ENCODE peak calls at places on chromosomes 16 and 17, in eight cellular contexts. One of them, this sample, is unnamed.

GRCh38 chr17:45149037-45149668 is 878 bp downstream of the HEXIM1 start:
- DNase-seq in ascending aorta: no peak
- DNase-seq in uterus: peak; percentile 87
- DNase-seq in heart left ventricle: peak; percentile 90
- DNase-seq in GM23338: peak; percentile 93
- DNase-seq in IMR-90: peak; percentile 78
- DNase-seq in RWPE2: peak; percentile 88
- DNase-seq in CD8-positive, alpha-beta T cell: peak; percentile 52
- DNase-seq in this sample: peak; percentile 91

GRCh38 chr17:82302498-82302963 is 14.9 kb downstream of the CD7 start:
- DNase-seq in ascending aorta: no peak
- DNase-seq in uterus: no peak
- DNase-seq in heart left ventricle: no peak
- DNase-seq in GM23338: no peak
- DNase-seq in IMR-90: no peak
- DNase-seq in RWPE2: peak; percentile 63
- DNase-seq in CD8-positive, alpha-beta T cell: no peak
- DNase-seq in this sample: no peak

GRCh38 chr16:56789360-56789759 is 59.4 kb downstream of the NUP93 start:
- DNase-seq in ascending aorta: no peak
- DNase-seq in uterus: peak; percentile 24
- DNase-seq in heart left ventricle: peak; percentile 19
- DNase-seq in GM23338: no peak
- DNase-seq in IMR-90: peak; percentile 60
- DNase-seq in RWPE2: no peak
- DNase-seq in CD8-positive, alpha-beta T cell: peak; percentile 5
- DNase-seq in this sample: no peak

GRCh38 chr17:42548070-42548837 is 4.5 kb upstream of the HSD17B1 start:
- DNase-seq in ascending aorta: no peak
- DNase-seq in uterus: peak; percentile 51
- DNase-seq in heart left ventricle: peak; percentile 45
- DNase-seq in GM23338: peak; percentile 98
- DNase-seq in IMR-90: no peak
- DNase-seq in RWPE2: peak; percentile 89
- DNase-seq in CD8-positive, alpha-beta T cell: peak; percentile 55
- DNase-seq in this sample: no peak

GRCh38 chr16:49022351-49022963 is 259.2 kb downstream of the CBLN1 start:
- DNase-seq in ascending aorta: no peak
- DNase-seq in uterus: no peak
- DNase-seq in heart left ventricle: no peak
- DNase-seq in GM23338: peak; percentile 31
- DNase-seq in IMR-90: no peak
- DNase-seq in RWPE2: peak; percentile 71
- DNase-seq in CD8-positive, alpha-beta T cell: no peak
- DNase-seq in this sample: no peak

GRCh38 chr16:87654826-87655225 is 52.5 kb downstream of the JPH3 start:
- DNase-seq in ascending aorta: no peak
- DNase-seq in uterus: no peak
- DNase-seq in heart left ventricle: no peak
- DNase-seq in GM23338: no peak
- DNase-seq in IMR-90: no peak
- DNase-seq in RWPE2: no peak
- DNase-seq in CD8-positive, alpha-beta T cell: no peak
- DNase-seq in this sample: no peak

GRCh38 chr16:22624038-22624656 is 113.5 kb downstream of the NPIPB5 start:
- DNase-seq in ascending aorta: no peak
- DNase-seq in uterus: no peak
- DNase-seq in heart left ventricle: no peak
- DNase-seq in GM23338: no peak
- DNase-seq in IMR-90: no peak
- DNase-seq in RWPE2: peak; percentile 66
- DNase-seq in CD8-positive, alpha-beta T cell: no peak
- DNase-seq in this sample: no peak

GRCh38 chr16:66439051-66439730 is 12.1 kb downstream of the BEAN1 start:
- DNase-seq in ascending aorta: no peak
- DNase-seq in uterus: no peak
- DNase-seq in heart left ventricle: no peak
- DNase-seq in GM23338: no peak
- DNase-seq in IMR-90: no peak
- DNase-seq in RWPE2: no peak
- DNase-seq in CD8-positive, alpha-beta T cell: no peak
- DNase-seq in this sample: no peak

GRCh38 chr17:21215935-21216334 is 2.0 kb upstream of the TMEM11 start:
- DNase-seq in ascending aorta: no peak
- DNase-seq in uterus: no peak
- DNase-seq in heart left ventricle: no peak
- DNase-seq in GM23338: no peak
- DNase-seq in IMR-90: no peak
- DNase-seq in RWPE2: no peak
- DNase-seq in CD8-positive, alpha-beta T cell: no peak
- DNase-seq in this sample: no peak

GRCh38 chr17:72976971-72977767 is 115.3 kb downstream of the SLC39A11 start:
- DNase-seq in ascending aorta: no peak
- DNase-seq in uterus: peak; percentile 23
- DNase-seq in heart left ventricle: peak; percentile 49
- DNase-seq in GM23338: no peak
- DNase-seq in IMR-90: peak; percentile 95
- DNase-seq in RWPE2: no peak
- DNase-seq in CD8-positive, alpha-beta T cell: no peak
- DNase-seq in this sample: peak; percentile 72

GRCh38 chr17:82333279-82334171 is at the start of gene SECTM1:
- DNase-seq in ascending aorta: no peak
- DNase-seq in uterus: peak; percentile 68
- DNase-seq in heart left ventricle: peak; percentile 60
- DNase-seq in GM23338: peak; percentile 71
- DNase-seq in IMR-90: peak; percentile 23
- DNase-seq in RWPE2: peak; percentile 73
- DNase-seq in CD8-positive, alpha-beta T cell: no peak
- DNase-seq in this sample: peak; percentile 65

GRCh38 chr17:76009447-76009846 is 8.8 kb downstream of the CDK3 start:
- DNase-seq in ascending aorta: no peak
- DNase-seq in uterus: no peak
- DNase-seq in heart left ventricle: no peak
- DNase-seq in GM23338: no peak
- DNase-seq in IMR-90: no peak
- DNase-seq in RWPE2: no peak
- DNase-seq in CD8-positive, alpha-beta T cell: no peak
- DNase-seq in this sample: no peak
- H3K4me1 ChIP-seq in ascending aorta: no peaks in the 10 kb centered on the region
- H3K4me1 ChIP-seq in uterus: no peaks in the 10 kb centered on the region
- H3K4me1 ChIP-seq in heart left ventricle: no peaks in the 10 kb centered on the region
- H3K4me1 ChIP-seq in GM23338: no peaks in the 10 kb centered on the region
- H3K4me1 ChIP-seq in IMR-90: peaks cover 14% of the 10 kb centered on the region
- H3K4me1 ChIP-seq in RWPE2: no peaks in the 10 kb centered on the region
- H3K4me1 ChIP-seq in CD8-positive, alpha-beta T cell: peaks cover 7% of the 10 kb centered on the region
- H3K4me1 ChIP-seq in this sample: no peaks in the 10 kb centered on the region

GRCh38 chr16:28549301-28549899 is 4.3 kb upstream of the SGF29 start:
- DNase-seq in ascending aorta: no peak
- DNase-seq in uterus: no peak
- DNase-seq in heart left ventricle: no peak
- DNase-seq in GM23338: peak; percentile 45
- DNase-seq in IMR-90: peak; percentile 53
- DNase-seq in RWPE2: no peak
- DNase-seq in CD8-positive, alpha-beta T cell: no peak
- DNase-seq in this sample: no peak

GRCh38 chr16:28555593-28555992 is 1.9 kb downstream of the SGF29 start:
- DNase-seq in ascending aorta: no peak
- DNase-seq in uterus: no peak
- DNase-seq in heart left ventricle: no peak
- DNase-seq in GM23338: no peak
- DNase-seq in IMR-90: no peak
- DNase-seq in RWPE2: no peak
- DNase-seq in CD8-positive, alpha-beta T cell: no peak
- DNase-seq in this sample: no peak

GRCh38 chr16:28556914-28557320 is 3.2 kb downstream of the SGF29 start:
- DNase-seq in ascending aorta: no peak
- DNase-seq in uterus: no peak
- DNase-seq in heart left ventricle: no peak
- DNase-seq in GM23338: no peak
- DNase-seq in IMR-90: no peak
- DNase-seq in RWPE2: no peak
- DNase-seq in CD8-positive, alpha-beta T cell: no peak
- DNase-seq in this sample: no peak

GRCh38 chr16:28554634-28555423 is 1.1 kb downstream of the SGF29 start:
- DNase-seq in ascending aorta: no peak
- DNase-seq in uterus: no peak
- DNase-seq in heart left ventricle: no peak
- DNase-seq in GM23338: no peak
- DNase-seq in IMR-90: no peak
- DNase-seq in RWPE2: no peak
- DNase-seq in CD8-positive, alpha-beta T cell: no peak
- DNase-seq in this sample: no peak

GRCh38 chr16:28553776-28554633 is at the start of gene SGF29:
- DNase-seq in ascending aorta: peak; percentile 53
- DNase-seq in uterus: peak; percentile 95
- DNase-seq in heart left ventricle: peak; percentile 94
- DNase-seq in GM23338: peak; percentile 90
- DNase-seq in IMR-90: peak; percentile 89
- DNase-seq in RWPE2: peak; percentile 84
- DNase-seq in CD8-positive, alpha-beta T cell: peak; percentile 87
- DNase-seq in this sample: peak; percentile 95
- TF ChIP-seq CTCF in ascending aorta: no peak
- TF ChIP-seq CTCF in uterus: peak; percentile 26
- TF ChIP-seq CTCF in heart left ventricle: peak; percentile 54
- TF ChIP-seq CTCF in GM23338: no peak
- TF ChIP-seq CTCF in IMR-90: peak; percentile 32
- TF ChIP-seq CTCF in RWPE2: peak; percentile 47
- TF ChIP-seq CTCF in CD8-positive, alpha-beta T cell: no peak
- TF ChIP-seq CTCF in this sample: no peak

GRCh38 chr16:31421587-31421986 is 6.6 kb downstream of the COX6A2 start:
- DNase-seq in ascending aorta: no peak
- DNase-seq in uterus: no peak
- DNase-seq in heart left ventricle: no peak
- DNase-seq in GM23338: no peak
- DNase-seq in IMR-90: no peak
- DNase-seq in RWPE2: no peak
- DNase-seq in CD8-positive, alpha-beta T cell: no peak
- DNase-seq in this sample: no peak
- H3K27me3 ChIP-seq in ascending aorta: no peaks in the 10 kb centered on the region
- H3K27me3 ChIP-seq in uterus: no peaks in the 10 kb centered on the region
- H3K27me3 ChIP-seq in heart left ventricle: no peaks in the 10 kb centered on the region
- H3K27me3 ChIP-seq in GM23338: peaks cover 13% of the 10 kb centered on the region
- H3K27me3 ChIP-seq in IMR-90: peaks cover 19% of the 10 kb centered on the region
- H3K27me3 ChIP-seq in RWPE2: no peaks in the 10 kb centered on the region
- H3K27me3 ChIP-seq in CD8-positive, alpha-beta T cell: no peaks in the 10 kb centered on the region
- H3K27me3 ChIP-seq in this sample: no peaks in the 10 kb centered on the region

GRCh38 chr17:17198281-17198680 is 7.9 kb downstream of the PLD6 start:
- DNase-seq in ascending aorta: no peak
- DNase-seq in uterus: no peak
- DNase-seq in heart left ventricle: no peak
- DNase-seq in GM23338: no peak
- DNase-seq in IMR-90: no peak
- DNase-seq in RWPE2: no peak
- DNase-seq in CD8-positive, alpha-beta T cell: no peak
- DNase-seq in this sample: no peak
- H3K4me1 ChIP-seq in ascending aorta: no peaks in the 10 kb centered on the region
- H3K4me1 ChIP-seq in uterus: no peaks in the 10 kb centered on the region
- H3K4me1 ChIP-seq in heart left ventricle: peaks cover 7% of the 10 kb centered on the region
- H3K4me1 ChIP-seq in GM23338: no peaks in the 10 kb centered on the region
- H3K4me1 ChIP-seq in IMR-90: peaks cover 11% of the 10 kb centered on the region
- H3K4me1 ChIP-seq in RWPE2: no peaks in the 10 kb centered on the region
- H3K4me1 ChIP-seq in CD8-positive, alpha-beta T cell: no peaks in the 10 kb centered on the region
- H3K4me1 ChIP-seq in this sample: no peaks in the 10 kb centered on the region

This sample was measured in right atrium auricular region.